ENCODE peak calls at places on chromosomes 7 and 10, in ten cellular contexts. X, Y, U, G, L, I, J, H, Z and M are unnamed samples.

GRCh38 chr7:33905389-33906032 is at the start of gene BMPER:
- DNase-seq in X (no peak), Y (peak; percentile 51), U (no peak), G (no peak), L (peak; percentile 51), I (no peak), J (no peak), H (peak; percentile 7), Z (no peak), M (peak; percentile 68)

GRCh38 chr10:123009105-123009805 is 449 bp downstream of the ACADSB start:
- DNase-seq in X (no peak), Y (peak; percentile 8), U (no peak), G (no peak), L (peak; percentile 46), I (no peak), J (peak; percentile 6), H (no peak), Z (no peak), M (peak; percentile 19)

GRCh38 chr7:128032605-128033235 is 1.5 kb upstream of the LRRC4 start:
- DNase-seq in X (no peak), Y (peak; percentile 34), U (no peak), G (no peak), L (no peak), I (no peak), J (no peak), H (no peak), Z (no peak), M (peak; percentile 56)

GRCh38 chr10:133474833-133475734 is 21.3 kb downstream of the SCART1 start:
- DNase-seq in X (no peak), Y (no peak), U (no peak), G (peak; percentile 26), L (peak; percentile 4), I (no peak), J (no peak), H (no peak), Z (no peak), M (no peak)

GRCh38 chr7:154440656-154441055 is 388.5 kb downstream of the DPP6 start:
- DNase-seq in X (no peak), Y (no peak), U (no peak), G (no peak), L (no peak), I (no peak), J (no peak), H (no peak), Z (no peak), M (no peak)

GRCh38 chr7:65441010-65441409 is 67.4 kb downstream of the ZNF92 start:
- DNase-seq in X (peak; percentile 48), Y (peak; percentile 43), U (no peak), G (no peak), L (peak; percentile 15), I (no peak), J (no peak), H (peak; percentile 66), Z (no peak), M (peak; percentile 11)

GRCh38 chr10:113985342-113985844 is 58.3 kb upstream of the ADRB1 start:
- DNase-seq in X (no peak), Y (no peak), U (no peak), G (no peak), L (no peak), I (no peak), J (no peak), H (no peak), Z (no peak), M (no peak)

GRCh38 chr10:87674963-87675362 is 15.3 kb downstream of the PAPSS2 start:
- DNase-seq in X (no peak), Y (no peak), U (no peak), G (no peak), L (no peak), I (no peak), J (no peak), H (no peak), Z (no peak), M (no peak)

GRCh38 chr7:158107806-158108205 is 479.8 kb downstream of the PTPRN2 start:
- DNase-seq in X (no peak), Y (no peak), U (no peak), G (no peak), L (no peak), I (no peak), J (no peak), H (no peak), Z (no peak), M (no peak)